ENCODE peak calls at places on chromosomes 11 and 22, in six cellular contexts. One of them, this sample, is unnamed.

GRCh38 chr11:12478743-12479142 is 101.4 kb downstream of the PARVA start:
- DNase-seq in NT2/D1: no peak
- DNase-seq in NCI-H526 treated with DMSO at 0.1 percent for 48 hours: no peak
- DNase-seq in epithelial cell of esophagus: peak
- DNase-seq in mesendoderm: no peak
- DNase-seq in osteocyte: no peak
- DNase-seq in this sample: no peak

GRCh38 chr11:117039897-117040296 is 58.3 kb downstream of the SIK3 start:
- DNase-seq in NT2/D1: no peak
- DNase-seq in NCI-H526 treated with DMSO at 0.1 percent for 48 hours: no peak
- DNase-seq in epithelial cell of esophagus: peak
- DNase-seq in mesendoderm: no peak
- DNase-seq in osteocyte: no peak
- DNase-seq in this sample: peak

GRCh38 chr11:117203069-117203407 is 3.9 kb downstream of the TAGLN start:
- DNase-seq in NT2/D1: no peak
- DNase-seq in NCI-H526 treated with DMSO at 0.1 percent for 48 hours: no peak
- DNase-seq in epithelial cell of esophagus: no peak
- DNase-seq in mesendoderm: no peak
- DNase-seq in osteocyte: no peak
- DNase-seq in this sample: no peak

GRCh38 chr11:74282863-74283484 is 28.5 kb downstream of the P4HA3 start:
- DNase-seq in NT2/D1: no peak
- DNase-seq in NCI-H526 treated with DMSO at 0.1 percent for 48 hours: no peak
- DNase-seq in epithelial cell of esophagus: no peak
- DNase-seq in mesendoderm: peak
- DNase-seq in osteocyte: no peak
- DNase-seq in this sample: peak

GRCh38 chr11:64598797-64599697 is 8.0 kb downstream of the SLC22A12 start:
- DNase-seq in NT2/D1: no peak
- DNase-seq in NCI-H526 treated with DMSO at 0.1 percent for 48 hours: no peak
- DNase-seq in epithelial cell of esophagus: no peak
- DNase-seq in mesendoderm: no peak
- DNase-seq in osteocyte: no peak
- DNase-seq in this sample: no peak

GRCh38 chr11:73734996-73735395 is 25.9 kb downstream of the RAB6A start:
- DNase-seq in NT2/D1: no peak
- DNase-seq in NCI-H526 treated with DMSO at 0.1 percent for 48 hours: no peak
- DNase-seq in epithelial cell of esophagus: no peak
- DNase-seq in mesendoderm: no peak
- DNase-seq in osteocyte: no peak
- DNase-seq in this sample: no peak

GRCh38 chr22:26429458-26430238 is 588 bp downstream of the ASPHD2 start:
- DNase-seq in NT2/D1: no peak
- DNase-seq in NCI-H526 treated with DMSO at 0.1 percent for 48 hours: no peak
- DNase-seq in epithelial cell of esophagus: no peak
- DNase-seq in mesendoderm: no peak
- DNase-seq in osteocyte: no peak
- DNase-seq in this sample: peak

GRCh38 chr22:42520663-42521546 is 1.3 kb upstream of the RRP7A start:
- DNase-seq in NT2/D1: no peak
- DNase-seq in NCI-H526 treated with DMSO at 0.1 percent for 48 hours: no peak
- DNase-seq in epithelial cell of esophagus: no peak
- DNase-seq in mesendoderm: no peak
- DNase-seq in osteocyte: no peak
- DNase-seq in this sample: no peak

GRCh38 chr22:21766933-21767462 is 31.4 kb upstream of the YPEL1 start:
- DNase-seq in NT2/D1: no peak
- DNase-seq in NCI-H526 treated with DMSO at 0.1 percent for 48 hours: no peak
- DNase-seq in epithelial cell of esophagus: no peak
- DNase-seq in mesendoderm: no peak
- DNase-seq in osteocyte: no peak
- DNase-seq in this sample: no peak

GRCh38 chr11:123568367-123568870 is 86.0 kb downstream of the SCN3B start:
- DNase-seq in NT2/D1: no peak
- DNase-seq in NCI-H526 treated with DMSO at 0.1 percent for 48 hours: no peak
- DNase-seq in epithelial cell of esophagus: no peak
- DNase-seq in mesendoderm: no peak
- DNase-seq in osteocyte: no peak
- DNase-seq in this sample: no peak

This sample was measured in DMS53.